ENCODE peak calls at places on chromosomes 16 and 17, in ten cellular contexts. X is neural progenitor cell; D is fibroblast of the aortic adventitia; N is uterus; M is NCI-H1417; Z is RCC 7860; H is stimulated activated CD8-positive, alpha-beta memory T cell treated with anti-CD3 and anti-CD28 coated beads, Interleukin-7, amount 100 ng/mL, for 1 hour; K is AML-193; L is fibroblast of the conjunctiva; F is non-pigmented ciliary epithelial cell. C is an unnamed sample.

GRCh38 chr16:28623172-28623711 is 13.4 kb upstream of the SULT1A1 start:
- DNase-seq in Z (no peak), H (peak; percentile 20), M (peak; percentile 64), N (no peak), D (peak; percentile 11), X (no peak), K (peak; percentile 11), F (no peak), L (no peak), C (no peak)

GRCh38 chr17:77851921-77852320 is 106.6 kb upstream of the TNRC6C start:
- DNase-seq in N (no peak), L (no peak), Z (no peak), K (no peak), X (no peak), H (no peak), F (no peak), D (no peak), M (no peak), C (no peak)

GRCh38 chr17:83161298-83162034 is 82.1 kb downstream of the METRNL start:
- DNase-seq in H (no peak), M (no peak), F (no peak), K (no peak), X (no peak), Z (no peak), D (peak; percentile 32), N (peak; percentile 42), L (peak; percentile 46), C (no peak)

GRCh38 chr16:73062640-73063283 is 14.8 kb upstream of the ZFHX3 start:
- DNase-seq in M (no peak), H (no peak), X (peak; percentile 86), N (no peak), K (no peak), Z (no peak), F (no peak), D (no peak), L (no peak), C (no peak)

GRCh38 chr17:10699861-10700260 is 2.5 kb downstream of the ADPRM start:
- DNase-seq in Z (no peak), X (no peak), M (no peak), N (no peak), D (no peak), H (no peak), L (no peak), F (peak; percentile 17), K (no peak), C (no peak)

GRCh38 chr17:63571632-63572310 is 21.5 kb downstream of the DCAF7 start:
- DNase-seq in F (peak; percentile 67), D (peak; percentile 83), L (no peak), K (peak; percentile 58), X (no peak), M (no peak), Z (peak; percentile 60), H (no peak), N (no peak), C (no peak)

GRCh38 chr17:68238488-68238887 is 9.4 kb upstream of the AMZ2 start:
- DNase-seq in K (no peak), M (no peak), F (no peak), H (no peak), D (no peak), Z (no peak), L (no peak), N (no peak), X (no peak), C (no peak)

GRCh38 chr16:81786321-81786720 is 7.2 kb downstream of the PLCG2 start:
- DNase-seq in N (no peak), H (no peak), X (no peak), L (no peak), F (peak; percentile 18), K (no peak), D (no peak), Z (no peak), M (no peak), C (no peak)

GRCh38 chr17:74610108-74610507 is 13.4 kb downstream of the CD300E start:
- DNase-seq in X (peak; percentile 48), Z (no peak), F (no peak), K (no peak), H (no peak), M (no peak), N (no peak), D (no peak), L (no peak), C (no peak)

GRCh38 chr17:12571606-12572005 is 94.1 kb upstream of the MYOCD start:
- DNase-seq in H (no peak), N (no peak), L (no peak), X (no peak), F (no peak), M (no peak), D (no peak), Z (no peak), K (no peak), C (no peak)

GRCh38 chr16:17252064-17252463 is 218.7 kb downstream of the XYLT1 start:
- DNase-seq in X (no peak), N (no peak), H (no peak), Z (no peak), M (peak; percentile 61), F (no peak), K (no peak), D (no peak), L (no peak), C (no peak)

GRCh38 chr17:74274703-74275340 is 788 bp downstream of the DNAI2 start:
- DNase-seq in F (no peak), L (no peak), M (peak; percentile 74), K (no peak), H (no peak), N (no peak), Z (no peak), X (no peak), D (no peak), C (no peak)

GRCh38 chr17:19590912-19591551 is 57.4 kb downstream of the SLC47A1 start:
- DNase-seq in F (no peak), M (no peak), X (peak; percentile 18), D (no peak), H (no peak), Z (no peak), K (no peak), N (no peak), L (no peak), C (no peak)

GRCh38 chr16:474420-475122 is 49.1 kb downstream of the RAB11FIP3 start:
- DNase-seq in L (no peak), Z (no peak), X (no peak), N (no peak), M (no peak), F (no peak), K (no peak), H (no peak), D (no peak), C (no peak)

GRCh38 chr16:2146739-2147138 is 1.7 kb upstream of the RAB26 start:
- DNase-seq in H (no peak), N (no peak), F (no peak), Z (no peak), X (no peak), K (no peak), D (no peak), M (no peak), L (no peak), C (no peak)

GRCh38 chr17:76139801-76140660 is 1.0 kb downstream of the FOXJ1 start:
- DNase-seq in X (peak; percentile 53), M (no peak), D (no peak), L (no peak), K (no peak), H (peak; percentile 36), Z (no peak), F (no peak), N (no peak), C (no peak)

GRCh38 chr17:49959183-49959935 is 9.6 kb upstream of the DLX4 start:
- DNase-seq in M (no peak), F (no peak), D (no peak), K (peak; percentile 9), Z (peak; percentile 53), L (no peak), X (no peak), N (no peak), H (no peak), C (no peak)

GRCh38 chr17:65750678-65751077 is 189.2 kb upstream of the AXIN2 start:
- DNase-seq in N (peak; percentile 68), K (peak; percentile 12), L (peak; percentile 85), H (no peak), F (peak; percentile 67), M (peak; percentile 25), X (no peak), D (peak; percentile 96), Z (peak; percentile 92), C (peak; percentile 73)

GRCh38 chr16:49663081-49664057 is 192.5 kb downstream of the ZNF423 start:
- DNase-seq in H (no peak), N (peak; percentile 48), D (peak; percentile 51), F (no peak), K (no peak), X (no peak), M (no peak), Z (no peak), L (no peak), C (no peak)

GRCh38 chr17:57876866-57877237 is 27.0 kb upstream of the MRPS23 start:
- DNase-seq in L (no peak), N (no peak), K (no peak), Z (no peak), D (no peak), F (no peak), H (no peak), M (no peak), X (no peak), C (no peak)

GRCh38 chr16:764848-765487 is 4.4 kb downstream of the MSLN start:
- DNase-seq in K (no peak), X (no peak), H (no peak), D (no peak), M (no peak), F (no peak), N (no peak), Z (no peak), L (no peak), C (no peak)